ENCODE peak calls at places on chromosome 6, in four cellular contexts. One of them, this sample, is unnamed.

GRCh38 chr6:28188111-28188979 is 36.7 kb upstream of the ZSCAN9 start:
- DNase-seq in GF-D8: no peak
- DNase-seq in nephron progenitor cell: no peak
- DNase-seq in stimulated activated CD8-positive, alpha-beta memory T cell treated with anti-CD3 and anti-CD28 coated beads, Interleukin-4, amount 100 ng/mL, for 1 hour: no peak
- DNase-seq in this sample: no peak

GRCh38 chr6:170443151-170443662 is 109.9 kb downstream of the PSMB1 start:
- DNase-seq in stimulated activated CD8-positive, alpha-beta memory T cell treated with anti-CD3 and anti-CD28 coated beads, Interleukin-4, amount 100 ng/mL, for 1 hour: no peak
- DNase-seq in GF-D8: no peak
- DNase-seq in nephron progenitor cell: no peak
- DNase-seq in this sample: peak

GRCh38 chr6:89412071-89413005 is at the start of gene RRAGD:
- DNase-seq in stimulated activated CD8-positive, alpha-beta memory T cell treated with anti-CD3 and anti-CD28 coated beads, Interleukin-4, amount 100 ng/mL, for 1 hour: no peak
- DNase-seq in nephron progenitor cell: peak
- DNase-seq in GF-D8: peak
- DNase-seq in this sample: peak

GRCh38 chr6:149450679-149451360 is 34.0 kb downstream of the ZC3H12D start:
- DNase-seq in stimulated activated CD8-positive, alpha-beta memory T cell treated with anti-CD3 and anti-CD28 coated beads, Interleukin-4, amount 100 ng/mL, for 1 hour: no peak
- DNase-seq in GF-D8: no peak
- DNase-seq in nephron progenitor cell: peak
- DNase-seq in this sample: peak

GRCh38 chr6:43767553-43768505 is 2.2 kb upstream of the VEGFA start:
- DNase-seq in GF-D8: no peak
- DNase-seq in nephron progenitor cell: no peak
- DNase-seq in stimulated activated CD8-positive, alpha-beta memory T cell treated with anti-CD3 and anti-CD28 coated beads, Interleukin-4, amount 100 ng/mL, for 1 hour: no peak
- DNase-seq in this sample: peak

GRCh38 chr6:46909371-46909770 is 12.4 kb downstream of the ADGRF5 start:
- DNase-seq in nephron progenitor cell: no peak
- DNase-seq in stimulated activated CD8-positive, alpha-beta memory T cell treated with anti-CD3 and anti-CD28 coated beads, Interleukin-4, amount 100 ng/mL, for 1 hour: no peak
- DNase-seq in GF-D8: no peak
- DNase-seq in this sample: no peak

GRCh38 chr6:119142051-119142450 is 63.6 kb upstream of the FAM184A start:
- DNase-seq in stimulated activated CD8-positive, alpha-beta memory T cell treated with anti-CD3 and anti-CD28 coated beads, Interleukin-4, amount 100 ng/mL, for 1 hour: no peak
- DNase-seq in nephron progenitor cell: no peak
- DNase-seq in GF-D8: no peak
- DNase-seq in this sample: no peak

GRCh38 chr6:80338201-80338836 is 231.8 kb downstream of the BCKDHB start:
- DNase-seq in GF-D8: no peak
- DNase-seq in nephron progenitor cell: peak
- DNase-seq in stimulated activated CD8-positive, alpha-beta memory T cell treated with anti-CD3 and anti-CD28 coated beads, Interleukin-4, amount 100 ng/mL, for 1 hour: peak
- DNase-seq in this sample: peak

GRCh38 chr6:18053555-18054445 is 66.4 kb upstream of the KIF13A start:
- DNase-seq in GF-D8: no peak
- DNase-seq in nephron progenitor cell: no peak
- DNase-seq in stimulated activated CD8-positive, alpha-beta memory T cell treated with anti-CD3 and anti-CD28 coated beads, Interleukin-4, amount 100 ng/mL, for 1 hour: no peak
- DNase-seq in this sample: no peak

GRCh38 chr6:157014871-157015270 is 237.7 kb downstream of the ARID1B start:
- DNase-seq in stimulated activated CD8-positive, alpha-beta memory T cell treated with anti-CD3 and anti-CD28 coated beads, Interleukin-4, amount 100 ng/mL, for 1 hour: no peak
- DNase-seq in GF-D8: no peak
- DNase-seq in nephron progenitor cell: no peak
- DNase-seq in this sample: no peak

GRCh38 chr6:15065603-15066002 is 180.3 kb upstream of the JARID2 start:
- DNase-seq in stimulated activated CD8-positive, alpha-beta memory T cell treated with anti-CD3 and anti-CD28 coated beads, Interleukin-4, amount 100 ng/mL, for 1 hour: no peak
- DNase-seq in nephron progenitor cell: no peak
- DNase-seq in GF-D8: no peak
- DNase-seq in this sample: no peak

GRCh38 chr6:135419162-135419561 is 78.4 kb downstream of the AHI1 start:
- DNase-seq in stimulated activated CD8-positive, alpha-beta memory T cell treated with anti-CD3 and anti-CD28 coated beads, Interleukin-4, amount 100 ng/mL, for 1 hour: no peak
- DNase-seq in GF-D8: no peak
- DNase-seq in nephron progenitor cell: no peak
- DNase-seq in this sample: no peak

GRCh38 chr6:128569737-128570438 is 49.5 kb upstream of the PTPRK start:
- DNase-seq in nephron progenitor cell: no peak
- DNase-seq in stimulated activated CD8-positive, alpha-beta memory T cell treated with anti-CD3 and anti-CD28 coated beads, Interleukin-4, amount 100 ng/mL, for 1 hour: no peak
- DNase-seq in GF-D8: no peak
- DNase-seq in this sample: no peak

GRCh38 chr6:157335829-157336228 is 12.5 kb upstream of the TMEM242 start:
- DNase-seq in GF-D8: no peak
- DNase-seq in stimulated activated CD8-positive, alpha-beta memory T cell treated with anti-CD3 and anti-CD28 coated beads, Interleukin-4, amount 100 ng/mL, for 1 hour: no peak
- DNase-seq in nephron progenitor cell: no peak
- DNase-seq in this sample: no peak

GRCh38 chr6:124622351-124622750 is 339.9 kb upstream of the RNF217 start:
- DNase-seq in stimulated activated CD8-positive, alpha-beta memory T cell treated with anti-CD3 and anti-CD28 coated beads, Interleukin-4, amount 100 ng/mL, for 1 hour: no peak
- DNase-seq in nephron progenitor cell: no peak
- DNase-seq in GF-D8: no peak
- DNase-seq in this sample: no peak

GRCh38 chr6:15574023-15574422 is 88.8 kb downstream of the DTNBP1 start:
- DNase-seq in stimulated activated CD8-positive, alpha-beta memory T cell treated with anti-CD3 and anti-CD28 coated beads, Interleukin-4, amount 100 ng/mL, for 1 hour: no peak
- DNase-seq in GF-D8: no peak
- DNase-seq in nephron progenitor cell: no peak
- DNase-seq in this sample: no peak

GRCh38 chr6:158539363-158539762 is 20.5 kb upstream of the TMEM181 start:
- DNase-seq in nephron progenitor cell: no peak
- DNase-seq in GF-D8: no peak
- DNase-seq in stimulated activated CD8-positive, alpha-beta memory T cell treated with anti-CD3 and anti-CD28 coated beads, Interleukin-4, amount 100 ng/mL, for 1 hour: no peak
- DNase-seq in this sample: no peak

This sample was measured in stomach.